ENCODE peak calls at places on chromosomes 11 and 22, in ten cellular contexts. P is tibial artery; Y is heart left ventricle; T is small intestine; G is CD8-positive, alpha-beta memory T cell; D is adrenal gland; V is psoas muscle; W is IMR-90; O is breast epithelium; M is fibroblast of lung. Z is an unnamed sample.

GRCh38 chr11:10688401-10688800 is 5.2 kb downstream of the IRAG1 start:
- DNase-seq in Y (no peak), V (no peak), D (no peak), O (no peak), T (no peak), W (peak; percentile 34), G (no peak), P (no peak), M (no peak), Z (peak; percentile 59)

GRCh38 chr11:128594246-128594645 is 6.9 kb upstream of the ETS1 start:
- DNase-seq in V (no peak), O (no peak), T (no peak), D (no peak), M (no peak), Y (no peak), G (no peak), W (no peak), P (no peak), Z (no peak)

GRCh38 chr11:64834723-64835615 is 9.5 kb downstream of the CDC42BPG start:
- DNase-seq in O (peak; percentile 89), P (no peak), V (no peak), W (no peak), G (no peak), Y (no peak), D (peak; percentile 86), T (peak; percentile 76), M (no peak), Z (no peak)

GRCh38 chr11:680970-681369 is 14.1 kb downstream of the DEAF1 start:
- DNase-seq in T (no peak), O (no peak), P (no peak), Y (no peak), W (no peak), M (no peak), G (no peak), D (no peak), V (no peak), Z (no peak)

GRCh38 chr22:17590586-17590985 is 27.3 kb downstream of the SLC25A18 start:
- DNase-seq in O (no peak), T (no peak), V (no peak), G (no peak), Y (no peak), W (no peak), D (no peak), M (no peak), P (peak; percentile 27), Z (no peak)

GRCh38 chr22:30921108-30921507 is 47.5 kb downstream of the MORC2 start:
- DNase-seq in P (peak; percentile 32), M (no peak), O (no peak), V (no peak), W (no peak), D (no peak), G (no peak), T (peak; percentile 10), Y (no peak), Z (no peak)

GRCh38 chr11:57348636-57349323 is 10.6 kb downstream of the P2RX3 start:
- DNase-seq in O (no peak), T (no peak), V (no peak), D (no peak), P (no peak), M (no peak), W (peak; percentile 13), G (no peak), Y (no peak), Z (no peak)

GRCh38 chr11:110962907-110963306 is 250.7 kb upstream of the ARHGAP20 start:
- DNase-seq in W (peak; percentile 77), G (no peak), M (peak; percentile 68), T (no peak), V (no peak), P (no peak), O (no peak), D (no peak), Y (no peak), Z (no peak)

GRCh38 chr11:114088836-114089235 is 29.3 kb downstream of the ZBTB16 start:
- DNase-seq in O (no peak), Y (no peak), V (no peak), G (no peak), T (no peak), D (no peak), M (no peak), W (no peak), P (no peak), Z (no peak)

GRCh38 chr11:119340335-119341221 is at the start of gene C1QTNF5:
- DNase-seq in V (peak; percentile 89), M (peak; percentile 83), P (peak; percentile 95), D (peak; percentile 86), O (peak; percentile 84), T (peak; percentile 69), G (no peak), Y (peak; percentile 92), W (peak; percentile 57), Z (peak; percentile 90)

GRCh38 chr11:43556892-43557291 is 123.6 kb upstream of the HSD17B12 start:
- DNase-seq in O (no peak), D (no peak), T (no peak), P (no peak), G (no peak), V (no peak), W (no peak), M (no peak), Y (no peak), Z (no peak)

GRCh38 chr11:29343465-29344333 is 673.1 kb downstream of the KCNA4 start:
- DNase-seq in O (no peak), W (peak; percentile 34), P (no peak), G (no peak), T (peak; percentile 49), V (peak; percentile 31), Y (peak; percentile 48), M (peak; percentile 34), D (peak; percentile 83), Z (peak; percentile 6)

GRCh38 chr22:20283674-20284066 is 15.6 kb upstream of the RTN4R start:
- DNase-seq in Y (no peak), D (no peak), M (no peak), O (no peak), P (no peak), G (no peak), V (no peak), W (no peak), T (no peak), Z (no peak)

GRCh38 chr22:45459235-45459634 is 43.4 kb upstream of the FBLN1 start:
- DNase-seq in W (no peak), P (no peak), M (no peak), D (no peak), Y (no peak), O (no peak), G (no peak), V (no peak), T (no peak), Z (no peak)

GRCh38 chr11:34245043-34245442 is 112.8 kb downstream of the ABTB2 start:
- DNase-seq in O (no peak), V (no peak), Y (no peak), G (no peak), D (no peak), P (no peak), M (no peak), T (no peak), W (no peak), Z (no peak)
- H3K4me3 ChIP-seq in O (no peak overlapping the region), V (no peak overlapping the region), Y (no peak overlapping the region), G (no peak overlapping the region), D (no peak overlapping the region), P (no peak overlapping the region), M (no peak overlapping the region), T (no peak overlapping the region), W (no peak overlapping the region), Z (no peak overlapping the region)

DNA sequence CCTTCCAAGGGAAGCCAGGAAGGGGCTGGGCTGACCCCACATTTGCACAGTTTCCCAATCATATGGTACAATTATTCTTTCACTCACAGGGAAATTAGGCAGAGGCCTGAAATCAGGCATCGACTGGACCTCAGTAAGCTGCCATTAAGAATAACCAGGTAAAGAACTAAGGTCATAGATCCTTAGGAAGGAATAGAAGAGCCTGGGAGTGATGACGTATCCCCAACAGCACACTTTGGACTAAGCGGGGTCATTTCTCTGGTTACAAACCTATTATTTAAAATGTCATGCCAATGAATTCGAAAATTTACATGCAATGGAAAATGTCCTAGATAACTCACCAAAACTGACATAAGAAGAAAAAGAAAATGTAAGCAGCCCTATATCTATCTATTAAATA is 118.2 kb downstream of the BRD1 start:
- DNase-seq in G (no peak), P (no peak), W (no peak), T (no peak), V (no peak), D (no peak), O (no peak), Y (no peak), M (no peak), Z (no peak)
- H3K27me3 ChIP-seq in G (peaks cover 12% of the 10 kb centered on the region), P (no peaks in the 10 kb centered on the region), W (peaks cover 4% of the 10 kb centered on the region), T (peaks cover 3% of the 10 kb centered on the region), V (no peaks in the 10 kb centered on the region), D (peaks cover 18% of the 10 kb centered on the region), O (peaks cover 60% of the 10 kb centered on the region), Y (peaks cover 8% of the 10 kb centered on the region), M (no peaks in the 10 kb centered on the region), Z (no peaks in the 10 kb centered on the region)

DNA sequence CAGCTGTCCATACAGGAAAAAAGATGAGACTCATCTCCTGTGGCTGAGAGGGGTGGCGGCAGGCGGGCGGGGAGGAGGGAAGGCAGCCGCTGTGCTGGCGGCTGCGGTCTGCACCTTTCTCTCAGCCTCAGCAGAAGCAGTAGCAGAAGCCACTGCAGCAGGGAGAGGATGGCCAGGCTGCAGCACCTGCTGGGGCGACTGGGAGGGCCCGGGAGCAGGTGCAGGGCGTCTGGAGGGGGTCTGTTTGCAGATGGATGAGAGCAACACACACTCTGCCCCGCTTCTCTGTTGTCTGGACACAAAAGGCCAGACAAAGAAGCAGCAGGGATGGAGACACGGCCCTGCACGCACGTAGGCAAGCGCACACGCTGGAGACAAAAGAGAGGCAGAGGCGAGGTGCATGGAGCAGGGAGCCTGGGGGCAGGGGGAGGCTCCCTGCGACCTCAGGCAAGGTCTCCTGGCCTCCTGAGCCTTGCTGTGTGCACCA is 9.3 kb upstream of the MIAT start:
- DNase-seq in P (no peak), M (no peak), V (no peak), T (peak; percentile 20), O (no peak), G (peak; percentile 44), D (no peak), Y (no peak), W (no peak), Z (peak; percentile 88)
- H3K4me3 ChIP-seq in P (no peak overlapping the region), M (no peak overlapping the region), V (no peak overlapping the region), T (no peak overlapping the region), O (no peak overlapping the region), G (no peak overlapping the region), D (no peak overlapping the region), Y (no peak overlapping the region), W (no peak overlapping the region), Z (no peak overlapping the region)

GRCh38 chr22:29204617-29205183 is 996 bp upstream of the EMID1 start:
- DNase-seq in P (no peak), O (no peak), W (no peak), G (no peak), V (no peak), M (no peak), D (no peak), Y (no peak), T (no peak), Z (peak; percentile 35)
- H3K27me3 ChIP-seq in P (no peaks in the 10 kb centered on the region), O (no peaks in the 10 kb centered on the region), W (peaks cover 13% of the 10 kb centered on the region), G (no peaks in the 10 kb centered on the region), V (no peaks in the 10 kb centered on the region), M (peaks cover 28% of the 10 kb centered on the region), D (no peaks in the 10 kb centered on the region), Y (no peaks in the 10 kb centered on the region), T (no peaks in the 10 kb centered on the region), Z (peaks cover 11% of the 10 kb centered on the region)

Z was measured in H7.